ENCODE peak calls at places on chromosomes 6 and 20, in four cellular contexts. U, P, Z and L are unnamed samples.
A peak's percentile ranks its signal among the peaks of the same experiment; 100 is the strongest.

GRCh38 chr6:56370591-56371198 is 123.3 kb upstream of the COL21A1 start:
- DNase-seq in U (no peak), P (peak; percentile 73), Z (no peak), L (peak; percentile 89)

GRCh38 chr6:14441371-14441781 is 323.8 kb downstream of the CD83 start:
- DNase-seq in U (no peak), P (peak; percentile 47), Z (no peak), L (no peak)

GRCh38 chr6:167704396-167704801 is 122.3 kb upstream of the AFDN start:
- DNase-seq in U (no peak), P (no peak), Z (peak; percentile 54), L (no peak)

GRCh38 chr6:34145161-34146020 is 496 bp downstream of the GRM4 start:
- DNase-seq in U (no peak), P (peak; percentile 32), Z (peak; percentile 85), L (peak; percentile 66)

GRCh38 chr6:132333639-132334516 is 67.4 kb downstream of the MOXD1 start:
- DNase-seq in U (no peak), P (no peak), Z (no peak), L (no peak)

GRCh38 chr20:57794600-57795346 is 85.0 kb upstream of the PMEPA1 start:
- DNase-seq in U (no peak), P (no peak), Z (no peak), L (no peak)

GRCh38 chr6:24844903-24845302 is 46.2 kb upstream of the ARMH2 start:
- DNase-seq in U (no peak), P (no peak), Z (no peak), L (no peak)

GRCh38 chr6:100657678-100658330 is 193.1 kb upstream of the SIM1 start:
- DNase-seq in U (no peak), P (no peak), Z (no peak), L (peak; percentile 32)

GRCh38 chr6:70396796-70397729 is 16.2 kb upstream of the FAM135A start:
- DNase-seq in U (no peak), P (peak; percentile 4), Z (no peak), L (no peak)

GRCh38 chr20:5719861-5720401 is 30.3 kb upstream of the SHLD1 start:
- DNase-seq in U (no peak), P (no peak), Z (no peak), L (no peak)

GRCh38 chr6:109050012-109050411 is 44.6 kb downstream of the SESN1 start:
- DNase-seq in U (no peak), P (peak; percentile 83), Z (no peak), L (no peak)

GRCh38 chr6:24522090-24522820 is 27.5 kb downstream of the ALDH5A1 start:
- DNase-seq in U (no peak), P (peak; percentile 12), Z (no peak), L (no peak)